ENCODE peak calls at places on chromosomes 7 and 10, in ten cellular contexts. M is HFF-Myc; V is mesenteric fat pad; D is progenitor cell of endocrine pancreas; L is SK-N-SH; R is AML-193; F is OCI-LY7; W is stimulated activated CD4-positive, alpha-beta T cell treated with anti-CD3 and anti-CD28 coated beads, TNF-alpha, amount 100 ng/mL, for 4 hours; Y is HEK293T; C is adipocyte. G is an unnamed sample.
A peak's percentile ranks its signal among the peaks of the same experiment; 100 is the strongest.

GRCh38 chr10:127018298-127018650 is 113.0 kb downstream of the DOCK1 start:
- DNase-seq in M (no peak), V (peak; percentile 62), D (no peak), L (no peak), R (no peak), F (no peak), W (no peak), Y (no peak), C (no peak), G (no peak)

GRCh38 chr10:112082134-112082533 is 101.4 kb downstream of the GPAM start:
- DNase-seq in M (no peak), V (no peak), D (no peak), L (peak; percentile 21), R (no peak), F (no peak), W (no peak), Y (no peak), C (no peak), G (no peak)

GRCh38 chr10:16905304-16905703 is 88.1 kb upstream of the RSU1 start:
- DNase-seq in M (peak; percentile 82), V (no peak), D (no peak), L (no peak), R (no peak), F (no peak), W (no peak), Y (no peak), C (no peak), G (no peak)

GRCh38 chr7:149719050-149719899 is 54.1 kb downstream of the ZNF467 start:
- DNase-seq in M (peak; percentile 50), V (no peak), D (no peak), L (no peak), R (no peak), F (no peak), W (no peak), Y (no peak), C (no peak), G (no peak)

GRCh38 chr10:129400426-129400825 is 66.6 kb upstream of the MGMT start:
- DNase-seq in M (no peak), V (no peak), D (no peak), L (no peak), R (no peak), F (no peak), W (no peak), Y (no peak), C (no peak), G (no peak)

GRCh38 chr10:88672041-88672440 is 7.8 kb downstream of the LIPF start:
- DNase-seq in M (no peak), V (no peak), D (no peak), L (no peak), R (no peak), F (no peak), W (no peak), Y (no peak), C (no peak), G (no peak)

GRCh38 chr10:69483988-69484387 is 32.7 kb downstream of the TSPAN15 start:
- DNase-seq in M (no peak), V (no peak), D (no peak), L (no peak), R (no peak), F (no peak), W (no peak), Y (no peak), C (no peak), G (no peak)

GRCh38 chr7:86929293-86930109 is 130.0 kb downstream of the ELAPOR2 start:
- DNase-seq in M (no peak), V (no peak), D (no peak), L (no peak), R (no peak), F (peak; percentile 30), W (no peak), Y (no peak), C (no peak), G (no peak)

GRCh38 chr10:129107525-129107924 is 359.5 kb upstream of the MGMT start:
- DNase-seq in M (no peak), V (no peak), D (no peak), L (no peak), R (no peak), F (no peak), W (no peak), Y (no peak), C (no peak), G (no peak)

GRCh38 chr7:102268635-102269034 is 18.0 kb upstream of the SH2B2 start:
- DNase-seq in M (no peak), V (no peak), D (no peak), L (no peak), R (no peak), F (no peak), W (no peak), Y (no peak), C (no peak), G (no peak)

GRCh38 chr7:37079420-37079819 is 355.1 kb upstream of the AOAH start:
- DNase-seq in M (no peak), V (no peak), D (no peak), L (no peak), R (no peak), F (no peak), W (no peak), Y (no peak), C (no peak), G (no peak)

G was measured in lower lobe of right lung.